ENCODE peak calls at places on chromosomes 7 and 10, in five cellular contexts. W is SK-N-SH; A is CD8-positive, alpha-beta memory T cell; J is CD4-positive, CD25-positive, alpha-beta regulatory T cell; V is lower lobe of right lung. X is an unnamed sample. For H3K9me3, the result is how much of the 10 kb centered on the place peaks cover.

GRCh38 chr10:21519327-21519933 is 6.1 kb downstream of the SKIDA1 start:
- DNase-seq in W (no peak), A (no peak), J (no peak), V (no peak), X (no peak)

GRCh38 chr7:91240546-91240945 is 23.7 kb upstream of the FZD1 start:
- DNase-seq in W (no peak), A (no peak), J (no peak), V (no peak), X (no peak)

GRCh38 chr10:116756277-116756676 is 13.9 kb upstream of the HSPA12A start:
- DNase-seq in W (no peak), A (no peak), J (no peak), V (no peak), X (no peak)

GRCh38 chr7:22969010-22969431 is 44.9 kb downstream of the HYCC1 start:
- DNase-seq in W (no peak), A (no peak), J (no peak), V (peak), X (no peak)

GRCh38 chr7:50782376-50783208 is at the start of gene GRB10:
- DNase-seq in W (peak), A (no peak), J (no peak), V (peak), X (no peak)

GRCh38 chr7:148474421-148474820 is 116.1 kb upstream of the C7orf33 start:
- DNase-seq in W (no peak), A (no peak), J (no peak), V (no peak), X (no peak)

GRCh38 chr7:55255501-55256445 is 109.4 kb upstream of the LANCL2 start:
- DNase-seq in W (peak), A (peak), J (peak), V (peak), X (no peak)

GRCh38 chr10:86229378-86229777 is 137.2 kb downstream of the GRID1 start:
- DNase-seq in W (no peak), A (no peak), J (no peak), V (peak), X (no peak)

GRCh38 chr7:107025449-107026103 is 18.9 kb upstream of the PRKAR2B start:
- DNase-seq in W (no peak), A (no peak), J (no peak), V (no peak), X (no peak)

DNA sequence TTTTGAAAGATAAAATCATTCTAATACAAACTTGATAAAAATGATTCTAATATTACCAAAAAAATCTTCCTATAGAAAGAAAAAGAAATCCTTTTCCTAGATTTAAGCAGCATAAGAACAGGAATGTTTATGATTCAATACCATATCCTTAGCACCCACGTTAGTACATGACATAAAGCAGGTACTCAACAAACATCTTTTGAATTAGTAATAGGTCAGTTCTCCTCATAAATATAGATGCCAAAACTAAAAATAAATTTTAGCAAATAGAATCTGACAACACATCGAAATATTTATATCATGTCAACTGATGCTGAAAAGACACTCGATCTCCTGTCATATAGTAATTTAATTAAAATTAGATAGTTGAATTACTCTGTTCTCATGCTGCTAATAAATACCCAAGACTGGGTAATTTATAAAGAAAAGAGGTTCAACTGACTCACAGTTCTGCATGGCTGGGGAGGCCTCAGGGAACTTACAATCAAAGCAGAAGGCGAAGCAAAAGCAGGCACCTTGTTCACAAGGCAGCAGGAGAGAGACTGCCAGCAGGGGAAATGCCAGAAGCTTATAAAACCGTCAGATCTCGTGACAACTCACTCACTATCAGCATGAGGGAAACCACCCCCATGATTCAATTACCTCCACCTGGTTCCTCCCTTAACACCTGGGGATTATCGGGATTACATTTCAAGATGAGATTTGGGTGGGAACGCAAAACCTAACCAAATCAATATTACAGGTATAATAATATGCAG is 191.8 kb downstream of the HTR7 start:
- DNase-seq in W (no peak), A (no peak), J (no peak), V (no peak), X (no peak)
- H3K9me3 ChIP-seq in W (under half), A (under half), J (under half), V (under half), X (under half)

DNA sequence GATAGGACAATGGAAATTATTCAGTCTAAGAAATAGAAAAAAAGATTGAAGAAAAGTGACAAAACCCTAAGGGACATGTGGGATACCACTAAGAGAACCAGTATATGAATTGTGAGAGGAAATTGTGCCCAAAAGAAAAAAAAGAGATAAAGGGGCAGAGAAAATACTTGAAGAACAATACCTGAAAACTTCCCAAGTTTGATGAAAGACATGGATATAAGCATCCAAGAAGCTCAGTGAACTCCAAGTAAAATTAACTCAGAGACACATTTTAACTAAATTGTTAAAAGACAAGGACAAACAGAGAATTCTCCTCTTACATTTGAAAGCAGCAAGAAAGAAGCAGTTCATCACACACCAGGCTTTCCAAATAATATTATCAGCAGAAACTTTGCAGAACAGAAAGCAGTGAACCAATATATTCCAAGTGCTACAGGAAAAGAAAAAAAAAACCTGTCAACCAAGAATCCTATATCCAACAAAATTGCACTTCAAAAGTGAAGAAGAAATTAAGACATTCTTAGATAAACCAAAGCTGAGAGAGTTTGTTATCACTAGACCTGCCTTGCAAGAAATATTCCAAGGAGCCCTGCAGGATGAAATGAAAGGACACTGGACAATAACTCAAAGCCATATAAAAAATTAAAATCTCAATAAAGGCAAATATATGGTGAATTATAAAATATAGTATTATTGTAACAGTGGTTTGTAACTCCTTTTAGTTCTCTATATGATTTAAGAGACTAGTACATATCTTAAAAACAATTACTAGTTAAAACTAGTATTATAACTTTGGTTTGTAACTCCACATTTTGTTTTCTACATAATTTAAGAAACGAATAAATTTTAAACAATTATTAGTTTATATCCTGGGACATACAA is 470.0 kb downstream of the PTPRN2 start:
- DNase-seq in W (no peak), A (no peak), J (no peak), V (no peak), X (no peak)
- H3K9me3 ChIP-seq in W (under half), A (under half), J (under half), V (under half), X (under half)

DNA sequence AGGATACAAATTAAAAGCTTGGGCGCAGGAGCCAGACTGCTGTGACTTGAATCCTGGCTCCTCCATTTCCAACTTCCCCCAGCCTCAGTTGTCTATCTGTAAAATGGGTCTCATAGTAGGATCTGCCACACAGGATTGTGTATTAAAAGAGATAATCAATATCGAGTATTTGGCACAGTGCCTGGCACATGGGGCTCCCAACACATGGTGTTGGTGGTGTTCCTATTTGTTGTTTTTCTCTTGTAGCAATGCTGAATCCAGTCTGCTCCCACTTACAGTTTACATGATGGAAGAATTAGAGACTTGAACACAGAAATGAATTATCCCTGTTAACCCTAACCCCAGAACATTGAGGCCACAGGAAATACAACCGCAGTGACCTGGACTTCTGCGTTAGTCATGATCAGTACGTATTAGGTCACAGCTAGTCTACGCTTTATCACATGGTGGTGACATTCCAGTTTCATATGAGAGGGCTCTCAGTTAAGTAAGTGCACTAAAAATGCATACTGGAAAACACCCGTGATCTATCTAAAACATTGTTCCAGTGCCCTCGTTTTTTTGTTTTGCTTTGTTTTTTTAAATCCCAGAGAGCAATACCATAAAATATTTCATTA is 169.5 kb upstream of the KLF14 start:
- DNase-seq in W (no peak), A (no peak), J (no peak), V (no peak), X (no peak)
- H3K9me3 ChIP-seq in W (under half), A (under half), J (under half), V (under half), X (under half)

GRCh38 chr7:157870644-157871290 is 534.0 kb downstream of the DNAJB6 start:
- DNase-seq in W (no peak), A (no peak), J (no peak), V (no peak), X (no peak)
- H3K9me3 ChIP-seq in W (under half), A (under half), J (under half), V (under half), X (under half)